ENCODE peak calls at places on chromosomes 11 and 22, in four cellular contexts. V is right lobe of liver; S is cardiac muscle cell; Y is naive thymus-derived CD4-positive, alpha-beta T cell. X is an unnamed sample.
A peak's percentile ranks its signal among the peaks of the same experiment; 100 is the strongest.

GRCh38 chr11:118048472-118049370 is 28.2 kb upstream of the TMPRSS4 start:
- DNase-seq in V (no peak), S (no peak), Y (no peak), X (no peak)

GRCh38 chr11:29623144-29623722 is 393.6 kb downstream of the KCNA4 start:
- DNase-seq in V (no peak), S (peak; percentile 23), Y (no peak), X (no peak)

GRCh38 chr11:69442807-69443137 is 38.7 kb upstream of the LINC01488 start:
- DNase-seq in V (no peak), S (no peak), Y (no peak), X (peak; percentile 63)

GRCh38 chr11:16820324-16821092 is 82.1 kb downstream of the C11orf58 start:
- DNase-seq in V (peak; percentile 80), S (peak; percentile 85), Y (peak; percentile 23), X (peak; percentile 65)

GRCh38 chr22:30790366-30790765 is 95.7 kb downstream of the OSBP2 start:
- DNase-seq in V (no peak), S (no peak), Y (no peak), X (no peak)

GRCh38 chr11:122209619-122210377 is 93.8 kb upstream of the BLID start:
- DNase-seq in V (peak; percentile 77), S (no peak), Y (no peak), X (no peak)

GRCh38 chr11:22807855-22808558 is 21.6 kb downstream of the SVIP start:
- DNase-seq in V (no peak), S (no peak), Y (no peak), X (no peak)

GRCh38 chr22:43291381-43291780 is 51.8 kb downstream of the SCUBE1 start:
- DNase-seq in V (no peak), S (no peak), Y (no peak), X (no peak)

GRCh38 chr11:6637871-6638270 is 17.7 kb downstream of the DCHS1 start:
- DNase-seq in V (peak; percentile 77), S (no peak), Y (no peak), X (no peak)

GRCh38 chr11:61534901-61535839 is 26.6 kb downstream of the LRRC10B start:
- DNase-seq in V (no peak), S (no peak), Y (no peak), X (no peak)

GRCh38 chr11:131537196-131537595 is 166.8 kb downstream of the NTM start:
- DNase-seq in V (no peak), S (no peak), Y (no peak), X (no peak)

GRCh38 chr22:45612940-45613339 is 58.7 kb upstream of the ATXN10 start:
- DNase-seq in V (no peak), S (no peak), Y (no peak), X (no peak)

GRCh38 chr11:77119531-77119936 is 8.5 kb upstream of the MYO7A start:
- DNase-seq in V (no peak), S (no peak), Y (no peak), X (no peak)

GRCh38 chr22:19811811-19812771 is 42.6 kb downstream of the GNB1L start:
- DNase-seq in V (no peak), S (no peak), Y (no peak), X (no peak)

GRCh38 chr11:80096736-80097135 is 655.9 kb upstream of the TENM4 start:
- DNase-seq in V (no peak), S (no peak), Y (no peak), X (no peak)

GRCh38 chr11:59267196-59267595 is 54.5 kb upstream of the MPEG1 start:
- DNase-seq in V (no peak), S (no peak), Y (no peak), X (no peak)

GRCh38 chr22:36234919-36235318 is 4.4 kb downstream of the APOL2 start:
- DNase-seq in V (peak; percentile 47), S (no peak), Y (no peak), X (no peak)

GRCh38 chr11:15883349-15883961 is 472.9 kb downstream of the SOX6 start:
- DNase-seq in V (no peak), S (no peak), Y (no peak), X (no peak)

GRCh38 chr11:115241899-115242298 is 262.3 kb downstream of the CADM1 start:
- DNase-seq in V (no peak), S (no peak), Y (no peak), X (no peak)
- H3K4me1 ChIP-seq in V (no peaks in the 10 kb centered on the region), S (peaks cover 27% of the 10 kb centered on the region), Y (no peaks in the 10 kb centered on the region), X (no peaks in the 10 kb centered on the region)

DNA sequence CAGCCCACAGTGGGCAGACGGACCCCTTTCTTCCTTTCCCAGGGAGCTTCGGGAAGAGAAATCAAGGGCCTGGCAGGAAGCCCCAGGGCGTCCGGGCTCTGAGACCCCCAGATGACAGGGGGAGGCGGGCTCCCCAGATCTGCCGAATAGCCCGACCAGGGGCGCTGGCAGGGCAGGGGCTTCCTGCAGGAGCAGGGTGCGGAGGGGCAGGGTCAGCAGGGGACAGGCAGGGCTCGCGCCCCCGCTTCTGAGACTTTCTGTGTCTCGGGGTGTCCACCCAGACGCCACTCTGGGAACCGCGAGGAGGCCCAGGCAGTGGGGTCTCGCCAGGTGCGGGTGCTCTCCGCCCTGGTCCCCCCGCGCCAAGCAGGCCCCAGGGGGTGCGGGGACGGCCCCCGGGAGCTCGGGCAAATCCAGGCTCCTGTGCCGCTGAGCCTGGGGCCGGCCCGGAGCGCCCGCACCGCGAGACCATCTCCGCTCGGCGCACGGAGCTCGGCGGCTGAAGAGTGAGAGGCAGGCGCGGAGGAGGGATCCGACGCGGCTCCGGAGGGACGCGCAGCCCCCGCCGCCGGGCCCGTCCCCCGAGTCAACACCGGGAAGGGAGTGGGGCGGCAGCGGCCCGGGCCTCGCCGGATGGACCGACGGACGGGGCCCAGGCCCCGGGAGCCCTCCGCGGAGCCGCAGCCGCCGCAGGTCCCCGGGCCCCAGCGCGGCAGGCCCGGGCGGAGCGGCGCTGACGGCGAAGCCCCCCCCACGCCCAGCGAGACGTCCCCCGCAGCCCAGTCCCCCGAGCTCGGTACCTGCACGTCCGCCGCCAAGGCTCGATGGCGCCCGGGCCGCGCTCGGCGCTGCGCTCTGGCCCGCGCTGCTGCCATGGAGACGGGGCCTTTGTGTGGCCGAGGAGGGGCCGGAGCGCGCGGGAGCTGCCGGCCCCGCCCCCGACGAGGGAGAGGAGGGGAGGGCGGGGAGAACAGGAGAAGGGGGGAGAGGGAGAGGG is at the start of gene PLXNB2:
- DNase-seq in V (peak; percentile 82), S (peak; percentile 88), Y (no peak), X (peak; percentile 90)
- H3K4me1 ChIP-seq in V (peaks cover 25% of the 10 kb centered on the region), S (peaks cover 52% of the 10 kb centered on the region), Y (peaks cover 5% of the 10 kb centered on the region), X (peaks cover 45% of the 10 kb centered on the region)

GRCh38 chr11:121038642-121039409 is 14.9 kb downstream of the TBCEL start:
- DNase-seq in V (no peak), S (no peak), Y (no peak), X (no peak)

GRCh38 chr11:121035823-121036222 is 11.9 kb downstream of the TBCEL start:
- DNase-seq in V (no peak), S (no peak), Y (no peak), X (no peak)

GRCh38 chr11:121035169-121035755 is 11.4 kb downstream of the TBCEL start:
- DNase-seq in V (peak; percentile 49), S (no peak), Y (no peak), X (no peak)

GRCh38 chr11:121039971-121040613 is 16.2 kb downstream of the TBCEL start:
- DNase-seq in V (no peak), S (no peak), Y (no peak), X (no peak)

DNA sequence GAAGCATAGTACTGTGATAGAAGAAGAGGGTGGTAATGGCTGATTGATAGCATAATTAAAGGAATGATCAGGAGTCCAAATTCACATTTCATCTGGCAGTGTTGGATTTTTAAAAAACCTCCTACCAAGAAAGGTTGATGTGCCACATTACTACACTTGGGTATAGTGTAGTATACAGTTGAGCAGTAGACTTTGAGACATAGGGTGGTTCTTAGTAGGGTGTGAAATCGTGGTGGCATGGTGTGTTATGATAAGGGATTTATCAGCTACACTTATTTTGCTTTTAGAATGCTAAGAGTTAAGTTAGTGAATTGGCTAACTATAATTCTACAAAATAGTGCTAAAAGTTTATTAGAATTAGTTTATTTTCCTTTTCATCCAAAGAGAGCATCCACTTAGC is 13.1 kb downstream of the TBCEL start:
- DNase-seq in V (no peak), S (no peak), Y (no peak), X (no peak)
- H3K4me1 ChIP-seq in V (peaks cover 51% of the 10 kb centered on the region), S (peaks cover 48% of the 10 kb centered on the region), Y (no peaks in the 10 kb centered on the region), X (no peaks in the 10 kb centered on the region)

DNA sequence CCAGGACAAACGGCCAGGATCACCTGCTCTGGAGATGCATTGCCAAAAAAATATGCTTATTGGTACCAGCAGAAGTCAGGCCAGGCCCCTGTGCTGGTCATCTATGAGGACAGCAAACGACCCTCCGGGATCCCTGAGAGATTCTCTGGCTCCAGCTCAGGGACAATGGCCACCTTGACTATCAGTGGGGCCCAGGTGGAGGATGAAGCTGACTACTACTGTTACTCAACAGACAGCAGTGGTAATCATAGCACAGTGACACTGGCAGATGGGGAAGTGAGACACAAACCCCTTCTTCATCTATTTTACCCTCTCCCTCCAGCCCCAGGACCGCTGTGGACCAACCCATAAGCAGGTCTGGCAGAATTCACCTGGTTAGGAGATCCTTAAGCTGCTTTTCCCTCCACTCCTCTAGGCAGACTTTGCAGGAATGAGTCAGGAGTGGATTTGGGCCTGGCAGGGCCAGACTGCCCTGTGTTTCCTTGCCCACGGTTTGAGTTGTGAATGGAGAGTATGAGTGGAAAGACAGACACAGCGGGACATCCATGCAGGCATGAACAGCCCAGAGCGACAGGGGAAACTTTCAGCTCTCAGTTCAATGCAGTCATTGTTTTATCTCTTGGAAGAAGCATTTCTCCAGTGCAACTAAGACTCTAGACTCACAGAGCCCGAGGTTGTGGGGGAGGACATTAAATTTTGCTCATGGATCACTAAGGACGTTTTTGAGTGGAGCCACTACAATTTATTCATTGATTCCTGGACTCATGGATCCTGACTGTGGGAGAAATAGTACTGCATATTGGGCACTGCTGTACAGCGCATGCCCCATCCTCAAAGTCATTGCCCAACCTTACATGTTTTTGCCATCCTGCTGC is 75.3 kb upstream of the IGLL5 start:
- DNase-seq in V (no peak), S (no peak), Y (no peak), X (no peak)
- H3K4me1 ChIP-seq in V (no peaks in the 10 kb centered on the region), S (no peaks in the 10 kb centered on the region), Y (peaks cover 31% of the 10 kb centered on the region), X (no peaks in the 10 kb centered on the region)

GRCh38 chr22:49255741-49256318 is 571.8 kb downstream of the BRD1 start:
- DNase-seq in V (no peak), S (no peak), Y (no peak), X (no peak)

GRCh38 chr22:49247194-49247924 is 580.3 kb downstream of the BRD1 start:
- DNase-seq in V (peak; percentile 18), S (no peak), Y (no peak), X (no peak)

GRCh38 chr22:49255154-49255553 is 572.5 kb downstream of the BRD1 start:
- DNase-seq in V (no peak), S (no peak), Y (no peak), X (no peak)

GRCh38 chr22:49253656-49254055 is 574.0 kb downstream of the BRD1 start:
- DNase-seq in V (peak; percentile 10), S (no peak), Y (no peak), X (no peak)

GRCh38 chr22:49251371-49251770 is 576.3 kb downstream of the BRD1 start:
- DNase-seq in V (peak; percentile 23), S (no peak), Y (no peak), X (no peak)
- H3K4me1 ChIP-seq in V (no peaks in the 10 kb centered on the region), S (no peaks in the 10 kb centered on the region), Y (no peaks in the 10 kb centered on the region), X (no peaks in the 10 kb centered on the region)